ENCODE peak calls at places on chromosomes 13 and 19, in seven cellular contexts. One of them, this sample, is unnamed.

GRCh38 chr13:21060827-21061076 is 634 bp downstream of the LATS2 start:
- DNase-seq in CD4-positive, alpha-beta memory T cell: no peak
- DNase-seq in heart right ventricle: peak; percentile 66
- DNase-seq in H9: no peak
- DNase-seq in brain microvascular endothelial cell: no peak
- DNase-seq in foreskin keratinocyte: no peak
- DNase-seq in CD4-positive, alpha-beta T cell: no peak
- DNase-seq in this sample: peak; percentile 59

GRCh38 chr13:114107686-114108081 is 24.7 kb downstream of the RASA3 start:
- DNase-seq in CD4-positive, alpha-beta T cell: peak; percentile 0
- DNase-seq in heart right ventricle: peak; percentile 67
- DNase-seq in H9: no peak
- DNase-seq in brain microvascular endothelial cell: peak; percentile 58
- DNase-seq in foreskin keratinocyte: no peak
- DNase-seq in CD4-positive, alpha-beta memory T cell: no peak
- DNase-seq in this sample: no peak

GRCh38 chr13:46552888-46553520 is at the start of gene LRCH1:
- DNase-seq in heart right ventricle: peak; percentile 92
- DNase-seq in CD4-positive, alpha-beta memory T cell: peak; percentile 83
- DNase-seq in foreskin keratinocyte: peak; percentile 77
- DNase-seq in H9: peak; percentile 88
- DNase-seq in brain microvascular endothelial cell: peak; percentile 88
- DNase-seq in CD4-positive, alpha-beta T cell: peak; percentile 83
- DNase-seq in this sample: peak; percentile 89

GRCh38 chr19:10430505-10431253 is 10.3 kb downstream of the PDE4A start:
- DNase-seq in heart right ventricle: peak; percentile 79
- DNase-seq in brain microvascular endothelial cell: no peak
- DNase-seq in CD4-positive, alpha-beta memory T cell: no peak
- DNase-seq in H9: no peak
- DNase-seq in CD4-positive, alpha-beta T cell: no peak
- DNase-seq in foreskin keratinocyte: no peak
- DNase-seq in this sample: peak; percentile 41

GRCh38 chr19:35278578-35279284 is 3.6 kb upstream of the HAMP start:
- DNase-seq in heart right ventricle: no peak
- DNase-seq in CD4-positive, alpha-beta memory T cell: no peak
- DNase-seq in foreskin keratinocyte: no peak
- DNase-seq in brain microvascular endothelial cell: no peak
- DNase-seq in H9: no peak
- DNase-seq in CD4-positive, alpha-beta T cell: no peak
- DNase-seq in this sample: no peak

GRCh38 chr19:14985133-14985532 is 5.5 kb upstream of the SLC1A6 start:
- DNase-seq in brain microvascular endothelial cell: no peak
- DNase-seq in heart right ventricle: no peak
- DNase-seq in CD4-positive, alpha-beta T cell: no peak
- DNase-seq in H9: no peak
- DNase-seq in CD4-positive, alpha-beta memory T cell: no peak
- DNase-seq in foreskin keratinocyte: no peak
- DNase-seq in this sample: no peak

GRCh38 chr19:47539747-47540311 is 25.0 kb upstream of the NAPA start:
- DNase-seq in foreskin keratinocyte: no peak
- DNase-seq in CD4-positive, alpha-beta memory T cell: peak; percentile 5
- DNase-seq in CD4-positive, alpha-beta T cell: no peak
- DNase-seq in H9: no peak
- DNase-seq in brain microvascular endothelial cell: no peak
- DNase-seq in heart right ventricle: no peak
- DNase-seq in this sample: no peak

GRCh38 chr13:31090096-31090495 is 71.6 kb downstream of the HSPH1 start:
- DNase-seq in foreskin keratinocyte: no peak
- DNase-seq in H9: no peak
- DNase-seq in brain microvascular endothelial cell: no peak
- DNase-seq in CD4-positive, alpha-beta T cell: no peak
- DNase-seq in CD4-positive, alpha-beta memory T cell: no peak
- DNase-seq in heart right ventricle: no peak
- DNase-seq in this sample: no peak

GRCh38 chr13:59873309-59873708 is 290.4 kb downstream of the DIAPH3 start:
- DNase-seq in CD4-positive, alpha-beta memory T cell: no peak
- DNase-seq in heart right ventricle: no peak
- DNase-seq in brain microvascular endothelial cell: no peak
- DNase-seq in H9: no peak
- DNase-seq in CD4-positive, alpha-beta T cell: no peak
- DNase-seq in foreskin keratinocyte: no peak
- DNase-seq in this sample: peak; percentile 12

GRCh38 chr19:3725640-3726310 is 17.6 kb downstream of the TJP3 start:
- DNase-seq in foreskin keratinocyte: no peak
- DNase-seq in CD4-positive, alpha-beta memory T cell: no peak
- DNase-seq in H9: peak; percentile 85
- DNase-seq in CD4-positive, alpha-beta T cell: no peak
- DNase-seq in heart right ventricle: no peak
- DNase-seq in brain microvascular endothelial cell: no peak
- DNase-seq in this sample: peak; percentile 86

GRCh38 chr19:45591004-45591637 is 6.5 kb upstream of the OPA3 start:
- DNase-seq in CD4-positive, alpha-beta memory T cell: no peak
- DNase-seq in CD4-positive, alpha-beta T cell: peak; percentile 23
- DNase-seq in H9: peak; percentile 89
- DNase-seq in brain microvascular endothelial cell: no peak
- DNase-seq in heart right ventricle: no peak
- DNase-seq in foreskin keratinocyte: no peak
- DNase-seq in this sample: peak; percentile 88

GRCh38 chr13:54092686-54093085 is 1064.1 kb downstream of the OLFM4 start:
- DNase-seq in brain microvascular endothelial cell: no peak
- DNase-seq in foreskin keratinocyte: no peak
- DNase-seq in CD4-positive, alpha-beta memory T cell: no peak
- DNase-seq in H9: no peak
- DNase-seq in CD4-positive, alpha-beta T cell: no peak
- DNase-seq in heart right ventricle: no peak
- DNase-seq in this sample: peak; percentile 5

GRCh38 chr19:16457195-16457953 is 14.4 kb downstream of the EPS15L1 start:
- DNase-seq in heart right ventricle: peak; percentile 66
- DNase-seq in foreskin keratinocyte: no peak
- DNase-seq in CD4-positive, alpha-beta memory T cell: no peak
- DNase-seq in brain microvascular endothelial cell: no peak
- DNase-seq in CD4-positive, alpha-beta T cell: no peak
- DNase-seq in H9: no peak
- DNase-seq in this sample: peak; percentile 47

GRCh38 chr19:6239871-6240676 is 39.7 kb downstream of the MLLT1 start:
- DNase-seq in CD4-positive, alpha-beta T cell: no peak
- DNase-seq in foreskin keratinocyte: no peak
- DNase-seq in heart right ventricle: no peak
- DNase-seq in H9: no peak
- DNase-seq in CD4-positive, alpha-beta memory T cell: no peak
- DNase-seq in brain microvascular endothelial cell: no peak
- DNase-seq in this sample: peak; percentile 34

GRCh38 chr19:51242881-51243280 is 8.0 kb upstream of the SIGLECL1 start:
- DNase-seq in brain microvascular endothelial cell: no peak
- DNase-seq in CD4-positive, alpha-beta memory T cell: no peak
- DNase-seq in H9: no peak
- DNase-seq in CD4-positive, alpha-beta T cell: no peak
- DNase-seq in foreskin keratinocyte: no peak
- DNase-seq in heart right ventricle: no peak
- DNase-seq in this sample: no peak

GRCh38 chr13:42549555-42549941 is 24.4 kb upstream of the TNFSF11 start:
- DNase-seq in heart right ventricle: no peak
- DNase-seq in foreskin keratinocyte: no peak
- DNase-seq in H9: no peak
- DNase-seq in brain microvascular endothelial cell: no peak
- DNase-seq in CD4-positive, alpha-beta memory T cell: no peak
- DNase-seq in CD4-positive, alpha-beta T cell: no peak
- DNase-seq in this sample: no peak

GRCh38 chr13:102914629-102914935 is 68.8 kb downstream of the ERCC5 start:
- DNase-seq in brain microvascular endothelial cell: no peak
- DNase-seq in CD4-positive, alpha-beta T cell: no peak
- DNase-seq in CD4-positive, alpha-beta memory T cell: no peak
- DNase-seq in foreskin keratinocyte: no peak
- DNase-seq in H9: no peak
- DNase-seq in heart right ventricle: no peak
- DNase-seq in this sample: no peak

GRCh38 chr19:46724468-46724867 is 7.6 kb upstream of the PRKD2 start:
- DNase-seq in CD4-positive, alpha-beta T cell: no peak
- DNase-seq in CD4-positive, alpha-beta memory T cell: no peak
- DNase-seq in foreskin keratinocyte: no peak
- DNase-seq in H9: no peak
- DNase-seq in brain microvascular endothelial cell: no peak
- DNase-seq in heart right ventricle: no peak
- DNase-seq in this sample: no peak

GRCh38 chr13:91576590-91576989 is 178.2 kb downstream of the GPC5 start:
- DNase-seq in CD4-positive, alpha-beta T cell: no peak
- DNase-seq in CD4-positive, alpha-beta memory T cell: no peak
- DNase-seq in H9: peak; percentile 58
- DNase-seq in brain microvascular endothelial cell: no peak
- DNase-seq in heart right ventricle: no peak
- DNase-seq in foreskin keratinocyte: no peak
- DNase-seq in this sample: peak; percentile 71

GRCh38 chr13:100443998-100444328 is 144.6 kb downstream of the GGACT start:
- DNase-seq in H9: no peak
- DNase-seq in heart right ventricle: no peak
- DNase-seq in foreskin keratinocyte: no peak
- DNase-seq in CD4-positive, alpha-beta memory T cell: no peak
- DNase-seq in brain microvascular endothelial cell: no peak
- DNase-seq in CD4-positive, alpha-beta T cell: no peak
- DNase-seq in this sample: no peak

GRCh38 chr13:110869805-110870706 is 44.8 kb downstream of the ANKRD10 start:
- DNase-seq in heart right ventricle: peak; percentile 64
- DNase-seq in CD4-positive, alpha-beta T cell: no peak
- DNase-seq in H9: peak; percentile 74
- DNase-seq in brain microvascular endothelial cell: peak; percentile 100
- DNase-seq in foreskin keratinocyte: peak; percentile 99
- DNase-seq in CD4-positive, alpha-beta memory T cell: no peak
- DNase-seq in this sample: peak; percentile 82

GRCh38 chr13:55990631-55991030 is 1150.1 kb upstream of the PRR20A start:
- DNase-seq in foreskin keratinocyte: no peak
- DNase-seq in CD4-positive, alpha-beta memory T cell: no peak
- DNase-seq in brain microvascular endothelial cell: no peak
- DNase-seq in CD4-positive, alpha-beta T cell: no peak
- DNase-seq in H9: no peak
- DNase-seq in heart right ventricle: no peak
- DNase-seq in this sample: no peak

GRCh38 chr19:19122902-19123301 is 15.4 kb downstream of the TMEM161A start:
- DNase-seq in brain microvascular endothelial cell: no peak
- DNase-seq in foreskin keratinocyte: no peak
- DNase-seq in CD4-positive, alpha-beta memory T cell: no peak
- DNase-seq in CD4-positive, alpha-beta T cell: no peak
- DNase-seq in H9: no peak
- DNase-seq in heart right ventricle: no peak
- DNase-seq in this sample: no peak

GRCh38 chr13:97141564-97142005 is 80.5 kb upstream of the MBNL2 start:
- DNase-seq in heart right ventricle: no peak
- DNase-seq in CD4-positive, alpha-beta T cell: no peak
- DNase-seq in H9: peak; percentile 72
- DNase-seq in brain microvascular endothelial cell: peak; percentile 89
- DNase-seq in CD4-positive, alpha-beta memory T cell: no peak
- DNase-seq in foreskin keratinocyte: peak; percentile 88
- DNase-seq in this sample: peak; percentile 65

GRCh38 chr19:18070181-18070580 is 16.6 kb downstream of the IL12RB1 start:
- DNase-seq in brain microvascular endothelial cell: no peak
- DNase-seq in heart right ventricle: no peak
- DNase-seq in H9: no peak
- DNase-seq in CD4-positive, alpha-beta T cell: no peak
- DNase-seq in CD4-positive, alpha-beta memory T cell: no peak
- DNase-seq in foreskin keratinocyte: no peak
- DNase-seq in this sample: no peak

GRCh38 chr19:32154418-32154817 is 191.0 kb upstream of the ZNF507 start:
- DNase-seq in CD4-positive, alpha-beta T cell: no peak
- DNase-seq in heart right ventricle: no peak
- DNase-seq in CD4-positive, alpha-beta memory T cell: no peak
- DNase-seq in brain microvascular endothelial cell: no peak
- DNase-seq in foreskin keratinocyte: no peak
- DNase-seq in H9: no peak
- DNase-seq in this sample: no peak

GRCh38 chr13:21733475-21734311 is 62.8 kb downstream of the FGF9 start:
- DNase-seq in heart right ventricle: no peak
- DNase-seq in CD4-positive, alpha-beta memory T cell: no peak
- DNase-seq in CD4-positive, alpha-beta T cell: no peak
- DNase-seq in H9: no peak
- DNase-seq in foreskin keratinocyte: peak; percentile 60
- DNase-seq in brain microvascular endothelial cell: no peak
- DNase-seq in this sample: peak; percentile 19

GRCh38 chr19:13408889-13409518 is 97.3 kb downstream of the CACNA1A start:
- DNase-seq in CD4-positive, alpha-beta memory T cell: no peak
- DNase-seq in heart right ventricle: no peak
- DNase-seq in CD4-positive, alpha-beta T cell: no peak
- DNase-seq in H9: no peak
- DNase-seq in foreskin keratinocyte: no peak
- DNase-seq in brain microvascular endothelial cell: no peak
- DNase-seq in this sample: peak; percentile 46
- H3K27me3 ChIP-seq in CD4-positive, alpha-beta memory T cell: no peaks in the 10 kb centered on the region
- H3K27me3 ChIP-seq in heart right ventricle: no peaks in the 10 kb centered on the region
- H3K27me3 ChIP-seq in CD4-positive, alpha-beta T cell: no peaks in the 10 kb centered on the region
- H3K27me3 ChIP-seq in H9: no peaks in the 10 kb centered on the region
- H3K27me3 ChIP-seq in foreskin keratinocyte: no peaks in the 10 kb centered on the region
- H3K27me3 ChIP-seq in brain microvascular endothelial cell: no peaks in the 10 kb centered on the region
- H3K27me3 ChIP-seq in this sample: no peaks in the 10 kb centered on the region

DNA sequence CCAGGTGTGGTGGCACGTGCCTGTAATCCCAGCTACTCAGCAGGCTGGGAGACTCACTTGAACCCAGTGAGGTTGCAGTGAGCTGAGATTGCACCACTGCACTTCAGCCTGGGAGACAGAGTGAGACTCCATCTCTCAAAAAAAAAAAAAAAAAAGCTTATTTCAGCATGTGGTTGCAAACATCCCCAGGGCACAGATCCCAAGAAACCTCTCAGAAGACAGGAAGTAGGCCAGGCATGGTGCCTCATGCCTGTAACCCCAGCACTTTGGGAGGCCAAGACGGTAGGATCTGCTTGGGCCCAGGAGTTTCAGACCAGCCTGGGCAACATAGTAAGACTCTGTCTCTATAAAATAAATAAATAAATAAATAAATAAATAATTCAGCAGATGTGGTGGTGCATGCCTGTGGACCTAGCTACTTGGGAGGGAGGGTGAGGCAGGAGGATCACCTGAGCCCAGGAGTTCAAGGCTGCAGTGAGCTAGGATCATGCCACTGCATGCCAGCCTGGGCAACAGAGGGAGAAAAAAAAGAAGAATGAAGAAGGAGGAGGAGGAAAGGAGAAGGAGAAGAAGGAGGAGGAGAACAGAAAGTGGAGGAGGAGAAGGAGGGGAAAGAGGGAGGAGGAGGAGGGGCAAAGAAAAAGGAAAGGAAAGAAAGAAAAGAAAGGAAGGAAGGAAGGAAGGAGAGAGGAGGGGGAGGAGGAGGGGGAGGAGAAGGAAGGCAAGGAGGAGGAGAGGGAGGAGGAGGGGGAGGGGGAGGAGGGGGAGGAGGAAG is 4.3 kb upstream of the LRRC8E start:
- DNase-seq in CD4-positive, alpha-beta T cell: no peak
- DNase-seq in brain microvascular endothelial cell: no peak
- DNase-seq in CD4-positive, alpha-beta memory T cell: no peak
- DNase-seq in H9: no peak
- DNase-seq in heart right ventricle: no peak
- DNase-seq in foreskin keratinocyte: no peak
- DNase-seq in this sample: no peak
- H3K27me3 ChIP-seq in CD4-positive, alpha-beta T cell: peaks cover 16% of the 10 kb centered on the region
- H3K27me3 ChIP-seq in brain microvascular endothelial cell: no peaks in the 10 kb centered on the region
- H3K27me3 ChIP-seq in CD4-positive, alpha-beta memory T cell: no peaks in the 10 kb centered on the region
- H3K27me3 ChIP-seq in H9: no peaks in the 10 kb centered on the region
- H3K27me3 ChIP-seq in heart right ventricle: no peaks in the 10 kb centered on the region
- H3K27me3 ChIP-seq in foreskin keratinocyte: no peaks in the 10 kb centered on the region
- H3K27me3 ChIP-seq in this sample: peaks cover 6% of the 10 kb centered on the region

GRCh38 chr19:1066748-1067340 is at the start of gene ARHGAP45:
- DNase-seq in CD4-positive, alpha-beta T cell: peak; percentile 82
- DNase-seq in brain microvascular endothelial cell: no peak
- DNase-seq in foreskin keratinocyte: no peak
- DNase-seq in H9: no peak
- DNase-seq in heart right ventricle: peak; percentile 55
- DNase-seq in CD4-positive, alpha-beta memory T cell: peak; percentile 88
- DNase-seq in this sample: peak; percentile 68
- H3K27me3 ChIP-seq in CD4-positive, alpha-beta T cell: no peaks in the 10 kb centered on the region
- H3K27me3 ChIP-seq in brain microvascular endothelial cell: peaks cover 7% of the 10 kb centered on the region
- H3K27me3 ChIP-seq in foreskin keratinocyte: peaks cover 31% of the 10 kb centered on the region
- H3K27me3 ChIP-seq in H9: no peaks in the 10 kb centered on the region
- H3K27me3 ChIP-seq in heart right ventricle: peaks cover 34% of the 10 kb centered on the region
- H3K27me3 ChIP-seq in CD4-positive, alpha-beta memory T cell: no peaks in the 10 kb centered on the region
- H3K27me3 ChIP-seq in this sample: peaks cover 17% of the 10 kb centered on the region

GRCh38 chr19:39752390-39752789 is 14.6 kb upstream of the CLC start:
- DNase-seq in H9: no peak
- DNase-seq in brain microvascular endothelial cell: no peak
- DNase-seq in CD4-positive, alpha-beta T cell: no peak
- DNase-seq in CD4-positive, alpha-beta memory T cell: no peak
- DNase-seq in foreskin keratinocyte: no peak
- DNase-seq in heart right ventricle: no peak
- DNase-seq in this sample: no peak
- H3K27me3 ChIP-seq in H9: no peaks in the 10 kb centered on the region
- H3K27me3 ChIP-seq in brain microvascular endothelial cell: no peaks in the 10 kb centered on the region
- H3K27me3 ChIP-seq in CD4-positive, alpha-beta T cell: peaks cover 15% of the 10 kb centered on the region
- H3K27me3 ChIP-seq in CD4-positive, alpha-beta memory T cell: no peaks in the 10 kb centered on the region
- H3K27me3 ChIP-seq in foreskin keratinocyte: peaks cover 10% of the 10 kb centered on the region
- H3K27me3 ChIP-seq in heart right ventricle: no peaks in the 10 kb centered on the region
- H3K27me3 ChIP-seq in this sample: no peaks in the 10 kb centered on the region

This sample was measured in GM23338.